ENCODE peak calls at places on chromosomes 4 and X, in four cellular contexts. P is stimulated activated CD4-positive, alpha-beta T cell treated with anti-CD3 and anti-CD28 coated beads, TNF-alpha, amount 100 ng/mL, for 1 hour; Z is osteocyte; E is breast epithelium. S is an unnamed sample.
A peak's percentile ranks its signal among the peaks of the same experiment; 100 is the strongest.

GRCh38 chr4:957231-957580 is 16.2 kb downstream of the DGKQ start:
- DNase-seq in P (no peak), Z (no peak), E (no peak), S (no peak)

GRCh38 chr4:60744767-60745166 is 455.4 kb upstream of the ADGRL3 start:
- DNase-seq in P (no peak), Z (no peak), E (no peak), S (no peak)

GRCh38 chr4:78818530-78818929 is 42.4 kb downstream of the BMP2K start:
- DNase-seq in Z (no peak), P (no peak), E (no peak), S (no peak)

GRCh38 chr4:149765630-149766029 is 50.0 kb downstream of the IQCM start:
- DNase-seq in P (no peak), Z (no peak), E (no peak), S (no peak)

GRCh38 chr4:134780244-134780643 is 578.7 kb upstream of the PABPC4L start:
- DNase-seq in P (no peak), E (no peak), Z (no peak), S (no peak)

GRCh38 chrX:30735839-30736238 is 82.6 kb downstream of the GK start:
- DNase-seq in Z (no peak), P (peak; percentile 2), E (no peak), S (no peak)

GRCh38 chr4:17111959-17112659 is 213.7 kb upstream of the LDB2 start:
- DNase-seq in Z (no peak), P (no peak), E (no peak), S (peak; percentile 60)

GRCh38 chrX:13855689-13856425 is 39.0 kb upstream of the GPM6B start:
- DNase-seq in Z (no peak), E (no peak), P (no peak), S (no peak)

GRCh38 chrX:95044331-95044730 is 1370.3 kb downstream of the FAM133A start:
- DNase-seq in Z (no peak), P (no peak), E (no peak), S (no peak)

GRCh38 chr4:1240721-1241465 is 8.0 kb downstream of the CTBP1 start:
- DNase-seq in P (no peak), E (no peak), Z (no peak), S (no peak)

GRCh38 chr4:128601992-128602695 is 207.4 kb upstream of the JADE1 start:
- DNase-seq in Z (no peak), P (no peak), E (no peak), S (no peak)

GRCh38 chr4:2928242-2929155 is 34.7 kb downstream of the NOP14 start:
- DNase-seq in P (no peak), Z (no peak), E (peak; percentile 33), S (no peak)

GRCh38 chr4:3836041-3836801 is 70.0 kb downstream of the ADRA2C start:
- DNase-seq in P (no peak), E (no peak), Z (no peak), S (no peak)

GRCh38 chrX:54937416-54937815 is 16.8 kb downstream of the TRO start:
- DNase-seq in P (no peak), E (no peak), Z (no peak), S (no peak)

GRCh38 chr4:173829565-173829964 is 299.5 kb upstream of the HAND2 start:
- DNase-seq in Z (no peak), E (no peak), P (no peak), S (no peak)

GRCh38 chrX:20271730-20272129 is 5.0 kb upstream of the RPS6KA3 start:
- DNase-seq in P (no peak), E (no peak), Z (no peak), S (no peak)

GRCh38 chr4:14841801-14842748 is 160.2 kb upstream of the CPEB2 start:
- DNase-seq in Z (no peak), P (no peak), E (no peak), S (no peak)

GRCh38 chrX:9864011-9864410 is 77.8 kb downstream of the SHROOM2 start:
- DNase-seq in Z (no peak), P (no peak), E (no peak), S (no peak)

GRCh38 chr4:163556169-163556568 is 61.7 kb downstream of the TMA16 start:
- DNase-seq in E (no peak), P (no peak), Z (no peak), S (no peak)

GRCh38 chrX:106716463-106716862 is 10.0 kb upstream of the RNF128 start:
- DNase-seq in P (no peak), E (no peak), Z (no peak), S (no peak)

GRCh38 chrX:55714111-55714510 is 3.4 kb upstream of the RRAGB start:
- DNase-seq in P (no peak), E (no peak), Z (no peak), S (no peak)

GRCh38 chr4:6694177-6694901 is 661 bp downstream of the S100P start:
- DNase-seq in Z (no peak), E (no peak), P (no peak), S (no peak)

GRCh38 chrX:31969714-31970113 is 897.9 kb upstream of the FTHL17 start:
- DNase-seq in P (no peak), Z (no peak), E (no peak), S (no peak)

GRCh38 chrX:120419465-120419864 is 49.6 kb downstream of the LAMP2 start:
- DNase-seq in P (no peak), Z (no peak), E (no peak), S (no peak)